ENCODE peak calls at places on chromosomes 2 and 18, in seven cellular contexts. T, M, S, O, N, K and R are unnamed samples.

GRCh38 chr2:111666160-111666559 is 217.8 kb downstream of the ANAPC1 start:
- DNase-seq in M (no peak), N (no peak), K (no peak), T (no peak), O (no peak), S (no peak), R (no peak)

GRCh38 chr2:217817466-217818292 is 185.1 kb downstream of the TNS1 start:
- DNase-seq in K (peak), N (no peak), S (no peak), M (no peak), O (no peak), T (no peak), R (no peak)

GRCh38 chr18:63683152-63683551 is 19.6 kb upstream of the SERPINB11 start:
- DNase-seq in T (no peak), O (peak), S (no peak), K (no peak), N (peak), M (no peak), R (peak)

GRCh38 chr2:156538083-156538504 is 101.9 kb downstream of the GPD2 start:
- DNase-seq in M (no peak), K (no peak), S (no peak), O (peak), T (no peak), N (no peak), R (no peak)

GRCh38 chr2:172582656-172583055 is 26.8 kb downstream of the PDK1 start:
- DNase-seq in T (no peak), S (no peak), M (no peak), O (no peak), K (no peak), N (no peak), R (no peak)

GRCh38 chr2:36582556-36583350 is 15.2 kb downstream of the FEZ2 start:
- DNase-seq in S (no peak), T (no peak), N (no peak), O (no peak), K (no peak), M (no peak), R (no peak)

GRCh38 chr2:71813315-71813714 is 334.3 kb downstream of the CYP26B1 start:
- DNase-seq in N (no peak), M (no peak), T (no peak), S (no peak), K (no peak), O (no peak), R (no peak)

GRCh38 chr18:13369756-13370510 is 151.4 kb downstream of the LDLRAD4 start:
- DNase-seq in O (no peak), K (peak), M (no peak), N (no peak), T (no peak), S (peak), R (no peak)

GRCh38 chr18:49561127-49561376 is 805 bp upstream of the LIPG start:
- DNase-seq in T (no peak), O (no peak), K (no peak), M (no peak), S (no peak), N (no peak), R (no peak)

GRCh38 chr2:190441564-190441963 is 33.4 kb downstream of the MFSD6 start:
- DNase-seq in O (no peak), S (no peak), M (peak), T (no peak), K (no peak), N (no peak), R (no peak)

GRCh38 chr2:222944552-222944951 is 83.7 kb downstream of the ACSL3 start:
- DNase-seq in K (no peak), M (no peak), T (no peak), O (peak), N (peak), S (no peak), R (no peak)

GRCh38 chr2:51710222-51710621 is 678.3 kb upstream of the NRXN1 start:
- DNase-seq in O (no peak), T (no peak), N (no peak), M (peak), S (peak), K (no peak), R (no peak)

GRCh38 chr2:211860224-211860623 is 678.4 kb downstream of the ERBB4 start:
- DNase-seq in M (no peak), T (no peak), S (no peak), O (no peak), K (no peak), N (no peak), R (no peak)

GRCh38 chr2:128451084-128451483 is 132.4 kb upstream of the HS6ST1 start:
- DNase-seq in T (peak), O (no peak), K (peak), M (no peak), S (no peak), N (no peak), R (no peak)

GRCh38 chr2:201806442-201806841 is at the start of gene CDK15:
- DNase-seq in N (peak), O (peak), K (peak), T (no peak), M (no peak), S (no peak), R (no peak)

GRCh38 chr2:207143474-207144190 is 22.1 kb downstream of the KLF7 start:
- DNase-seq in S (peak), K (peak), M (peak), T (peak), N (peak), O (no peak), R (no peak)

GRCh38 chr2:113156278-113157107 is 17.3 kb upstream of the PSD4 start:
- DNase-seq in N (no peak), O (no peak), S (no peak), T (no peak), M (peak), K (no peak), R (no peak)

GRCh38 chr18:5175378-5175777 is 21.7 kb downstream of the AKAIN1 start:
- DNase-seq in S (no peak), O (no peak), N (no peak), K (no peak), T (no peak), M (no peak), R (no peak)

GRCh38 chr2:130865401-130865800 is 28.7 kb downstream of the ARHGEF4 start:
- DNase-seq in S (no peak), K (no peak), T (no peak), O (no peak), N (no peak), M (no peak), R (no peak)

GRCh38 chr2:226661789-226662545 is 137.7 kb downstream of the IRS1 start:
- DNase-seq in O (peak), K (peak), N (peak), M (peak), T (no peak), S (no peak), R (peak)

GRCh38 chr2:42558827-42559226 is 9.6 kb upstream of the MTA3 start:
- DNase-seq in O (no peak), S (peak), N (no peak), T (no peak), M (no peak), K (no peak), R (no peak)

GRCh38 chr2:15363142-15363541 is 198.0 kb downstream of the NBAS start:
- DNase-seq in S (no peak), M (no peak), K (no peak), N (peak), O (peak), T (no peak), R (peak)

GRCh38 chr18:27967938-27968803 is 208.8 kb downstream of the CDH2 start:
- DNase-seq in T (no peak), K (no peak), N (peak), S (no peak), O (peak), M (no peak), R (no peak)

GRCh38 chr18:67525328-67526110 is 9.0 kb upstream of the DSEL start:
- DNase-seq in T (no peak), O (peak), M (peak), S (peak), N (peak), K (peak), R (peak)

GRCh38 chr2:25419678-25420242 is 78.0 kb upstream of the DNMT3A start:
- DNase-seq in N (no peak), K (no peak), M (no peak), O (no peak), S (peak), T (no peak), R (no peak)

GRCh38 chr18:26719909-26720308 is 145.6 kb downstream of the AQP4 start:
- DNase-seq in M (no peak), N (no peak), S (no peak), K (no peak), O (no peak), T (no peak), R (no peak)

GRCh38 chr2:120990451-120990871 is 254.8 kb downstream of the GLI2 start:
- DNase-seq in S (no peak), M (no peak), T (no peak), N (peak), K (no peak), O (no peak), R (no peak)

GRCh38 chr18:54852780-54853675 is 24.8 kb downstream of the RAB27B start:
- DNase-seq in O (no peak), K (no peak), M (no peak), S (no peak), N (peak), T (no peak), R (no peak)

GRCh38 chr2:120908314-120908975 is 172.8 kb downstream of the GLI2 start:
- DNase-seq in M (no peak), T (no peak), N (no peak), K (no peak), S (no peak), O (peak), R (no peak)

GRCh38 chr2:120243211-120243610 is 9.4 kb upstream of the RALB start:
- DNase-seq in M (no peak), K (no peak), S (no peak), O (peak), T (no peak), N (no peak), R (no peak)

GRCh38 chr18:55343396-55344073 is 244.5 kb downstream of the TCF4 start:
- DNase-seq in M (no peak), T (no peak), N (peak), O (peak), K (no peak), S (no peak), R (peak)

GRCh38 chr18:36733150-36733549 is 95.7 kb downstream of the TPGS2 start:
- DNase-seq in T (no peak), K (no peak), S (no peak), M (no peak), O (no peak), N (no peak), R (no peak)

GRCh38 chr2:109481599-109481998 is 132.2 kb downstream of the SEPTIN10 start:
- DNase-seq in S (no peak), M (no peak), K (no peak), O (no peak), T (no peak), N (no peak), R (no peak)

GRCh38 chr2:139122711-139123158 is 342.5 kb upstream of the NXPH2 start:
- DNase-seq in S (no peak), K (no peak), O (no peak), T (no peak), M (no peak), N (peak), R (peak)

GRCh38 chr2:236665572-236666118 is 96.0 kb downstream of the ACKR3 start:
- DNase-seq in O (no peak), S (no peak), M (no peak), K (no peak), N (peak), T (no peak), R (no peak)

DNA sequence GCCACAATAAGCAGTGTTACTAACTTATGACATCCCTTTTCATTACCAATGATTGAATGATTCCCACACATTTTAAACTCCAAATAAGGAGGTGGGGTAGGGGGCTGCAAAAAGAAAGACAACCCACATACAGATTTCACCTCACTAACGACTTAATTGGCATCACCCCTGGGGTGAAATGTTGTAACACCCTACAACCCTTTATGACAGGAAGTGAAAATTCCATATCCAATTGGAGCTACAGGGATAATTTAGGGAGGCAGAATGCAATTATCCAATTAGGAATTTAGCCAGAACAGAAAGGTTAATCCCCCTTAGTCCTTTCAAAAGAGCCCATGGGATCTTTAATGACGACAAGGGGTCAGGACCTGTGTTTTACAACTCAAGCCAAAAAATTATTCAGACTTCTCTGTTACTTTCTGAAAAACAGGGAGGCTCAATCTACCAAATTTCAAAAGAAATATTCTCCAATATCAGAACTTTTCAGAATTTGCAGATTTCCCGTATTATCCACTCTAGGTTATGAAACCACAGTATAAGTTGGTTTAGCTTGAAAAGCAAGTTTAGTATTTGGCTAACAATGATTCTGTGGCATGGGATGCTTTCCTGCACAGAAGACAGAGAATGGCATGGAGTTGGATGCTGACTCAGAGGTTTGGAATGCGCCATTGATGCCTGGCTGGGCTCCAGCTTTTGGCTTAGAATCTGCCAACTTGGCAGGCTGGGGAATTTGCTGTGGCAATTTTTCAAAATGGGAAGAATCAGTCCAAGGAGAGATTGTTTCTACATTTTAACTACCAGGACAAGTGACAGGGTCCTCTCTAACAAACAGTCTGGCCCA is 1027.3 kb downstream of the TMEM182 start:
- DNase-seq in T (no peak), O (no peak), N (no peak), S (no peak), M (peak), K (no peak), R (peak)
- H3K27ac ChIP-seq in T (no peak), O (no peak), N (no peak), S (no peak), M (peak), K (no peak), R (peak)

GRCh38 chr2:174342600-174343342 is 8.0 kb downstream of the SP9 start:
- DNase-seq in K (no peak), S (no peak), N (no peak), T (no peak), M (no peak), O (no peak), R (no peak)

GRCh38 chr2:174341995-174342571 is 7.3 kb downstream of the SP9 start:
- DNase-seq in K (no peak), S (no peak), N (no peak), M (no peak), O (no peak), T (no peak), R (no peak)

GRCh38 chr2:174343343-174343637 is 8.5 kb downstream of the SP9 start:
- DNase-seq in O (no peak), M (no peak), T (no peak), N (no peak), S (no peak), K (no peak), R (no peak)

GRCh38 chr2:174343638-174344455 is 9.1 kb downstream of the SP9 start:
- DNase-seq in T (no peak), O (no peak), S (no peak), K (no peak), M (no peak), N (no peak), R (no peak)

DNA sequence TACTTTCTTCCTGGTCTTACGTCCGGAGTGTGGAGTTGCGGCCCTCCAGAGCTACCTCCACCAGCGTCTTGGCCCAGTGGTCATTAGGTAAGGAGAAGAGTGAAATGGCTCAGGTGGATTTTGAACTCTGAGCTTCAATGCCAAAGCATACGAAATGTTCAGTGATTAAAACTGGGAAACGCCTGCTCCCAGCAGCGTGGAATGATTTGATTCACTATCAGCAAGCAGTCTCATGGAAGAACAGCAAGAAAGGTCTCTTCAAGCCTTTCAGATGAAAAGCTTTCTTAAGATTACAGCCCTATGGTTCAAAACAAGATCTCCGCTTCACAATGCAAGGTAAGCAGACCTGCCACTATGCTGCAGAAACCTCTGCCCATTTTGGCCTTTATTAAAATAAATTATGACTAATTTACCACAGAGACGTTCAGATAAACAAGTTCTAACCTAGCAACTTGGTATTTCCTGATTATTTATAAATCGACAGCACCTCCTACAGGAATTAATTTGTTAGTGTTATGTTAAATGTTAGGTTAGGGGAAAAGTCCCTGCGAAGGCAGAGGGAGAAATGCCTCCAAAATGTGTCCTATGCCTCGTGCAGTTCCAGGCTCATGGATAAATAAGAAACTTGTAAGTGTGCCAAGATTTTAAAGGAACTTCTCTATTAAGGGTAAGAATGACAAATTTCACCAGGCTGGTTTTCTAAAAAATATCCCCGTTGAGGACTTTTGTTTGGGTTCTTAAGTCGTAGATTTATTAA is 10.1 kb downstream of the SP9 start:
- DNase-seq in O (peak), K (no peak), M (no peak), N (peak), T (no peak), S (no peak), R (no peak)
- TF ChIP-seq CTCF in O (peak), K (peak), M (peak), N (peak), T (peak), S (no peak), R (peak)

DNA sequence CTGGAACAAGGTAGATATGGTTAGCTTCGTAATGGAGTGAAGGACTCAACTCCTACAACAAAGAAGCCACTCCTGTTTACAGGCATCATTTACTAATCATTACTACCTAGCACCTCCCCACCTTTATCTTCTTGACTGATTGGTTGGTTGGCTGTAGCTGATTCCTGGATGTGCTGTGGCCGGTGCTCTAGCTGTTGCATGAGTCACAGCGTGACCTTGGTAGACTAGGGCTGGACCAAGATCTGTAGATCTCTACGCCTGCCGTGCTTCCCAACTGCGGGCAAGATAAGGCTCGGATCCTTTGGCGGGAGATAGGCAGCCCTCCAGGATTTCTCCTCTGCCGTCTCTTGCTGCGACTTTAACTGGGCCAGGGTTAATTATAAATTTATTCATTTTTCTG is 194.3 kb upstream of the SOX11 start:
- DNase-seq in S (no peak), N (no peak), K (no peak), T (no peak), O (no peak), M (no peak), R (no peak)
- H3K27ac ChIP-seq in S (no peak), N (no peak), K (no peak), T (no peak), O (no peak), M (no peak), R (no peak)

GRCh38 chr2:45928946-45929345 is 277.5 kb downstream of the PRKCE start:
- DNase-seq in T (no peak), O (no peak), M (no peak), K (no peak), N (no peak), S (no peak), R (no peak)

GRCh38 chr2:45932278-45932975 is 281.0 kb downstream of the PRKCE start:
- DNase-seq in N (peak), M (no peak), K (no peak), S (no peak), T (no peak), O (peak), R (no peak)

GRCh38 chr2:45925636-45926350 is 274.3 kb downstream of the PRKCE start:
- DNase-seq in S (no peak), M (no peak), T (no peak), K (no peak), N (peak), O (no peak), R (no peak)

GRCh38 chr2:45929674-45930395 is 278.4 kb downstream of the PRKCE start:
- DNase-seq in K (no peak), S (no peak), M (no peak), O (no peak), N (no peak), T (no peak), R (no peak)

GRCh38 chr2:45930396-45930792 is 278.9 kb downstream of the PRKCE start:
- DNase-seq in O (peak), N (peak), T (no peak), K (no peak), M (no peak), S (no peak), R (peak)
- TF ChIP-seq CTCF in O (no peak), N (peak), T (no peak), K (no peak), M (no peak), S (no peak), R (no peak)

GRCh38 chr2:208782097-208782496 is 375.5 kb downstream of the PTH2R start:
- DNase-seq in N (no peak), T (no peak), O (no peak), M (no peak), S (no peak), K (no peak), R (no peak)
- H3K27ac ChIP-seq in N (no peak), T (no peak), O (no peak), M (no peak), S (no peak), K (no peak), R (no peak)

DNA sequence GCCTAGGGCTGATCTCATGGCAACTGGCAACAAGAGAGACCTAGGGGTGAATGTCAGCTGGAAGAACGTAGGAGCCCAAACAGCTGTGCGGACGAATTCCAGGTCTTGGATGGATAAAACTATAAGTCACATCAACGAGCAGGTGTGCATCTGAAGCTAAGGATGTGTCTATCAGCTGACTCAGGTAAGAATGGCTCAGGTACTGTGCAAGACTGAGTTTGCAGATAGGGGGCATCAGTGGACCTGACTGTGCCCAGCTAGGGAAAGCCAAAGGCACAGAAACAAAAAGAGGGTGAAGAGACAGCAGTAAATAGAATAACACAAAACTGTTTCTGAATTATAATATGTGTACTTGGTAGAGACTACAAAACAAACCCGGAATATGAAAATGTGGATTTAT is 357.3 kb downstream of the ZEB2 start:
- DNase-seq in S (peak), N (no peak), T (peak), M (peak), O (no peak), K (no peak), R (peak)
- TF ChIP-seq CTCF in S (peak), N (peak), T (peak), M (peak), O (peak), K (no peak), R (no peak)